ENCODE peak calls at places on chromosomes 5 and 9, in four cellular contexts. S is HEK293T, O is GM12878, H is NT2/D1. Q is an unnamed sample.

GRCh38 chr9:6184749-6185645 is 30.6 kb upstream of the IL33 start:
- DNase-seq in H (no peak), S (no peak), O (peak; percentile 61), Q (no peak)

GRCh38 chr9:129902735-129903134 is 67.5 kb downstream of the USP20 start:
- DNase-seq in H (no peak), O (no peak), S (no peak), Q (no peak)

GRCh38 chr9:5042661-5043178 is 57.6 kb downstream of the JAK2 start:
- DNase-seq in H (no peak), S (no peak), O (no peak), Q (no peak)

GRCh38 chr9:3777137-3777536 is 251.3 kb upstream of the RFX3 start:
- DNase-seq in O (no peak), H (no peak), S (no peak), Q (no peak)

GRCh38 chr9:124869466-124869985 is 7.6 kb downstream of the ARPC5L start:
- DNase-seq in O (no peak), H (no peak), S (peak; percentile 35), Q (no peak)

GRCh38 chr9:108156270-108156998 is 666.9 kb upstream of the KLF4 start:
- DNase-seq in H (no peak), S (no peak), O (no peak), Q (no peak)

GRCh38 chr5:113804264-113804663 is 290.8 kb downstream of the YTHDC2 start:
- DNase-seq in H (no peak), S (no peak), O (no peak), Q (no peak)

GRCh38 chr9:34651286-34651685 is 699 bp upstream of the IL11RA start:
- DNase-seq in S (no peak), O (no peak), H (no peak), Q (no peak)

GRCh38 chr5:39191216-39191615 is 28.1 kb downstream of the FYB1 start:
- DNase-seq in S (no peak), H (no peak), O (no peak), Q (no peak)

GRCh38 chr9:88791105-88791805 is 200.0 kb upstream of the S1PR3 start:
- DNase-seq in S (no peak), O (no peak), H (no peak), Q (no peak)

GRCh38 chr5:11547140-11547539 is 357.1 kb downstream of the CTNND2 start:
- DNase-seq in S (no peak), H (no peak), O (no peak), Q (no peak)

GRCh38 chr5:88109806-88110205 is 158.8 kb downstream of the TMEM161B start:
- DNase-seq in H (no peak), S (no peak), O (no peak), Q (no peak)

GRCh38 chr9:105879181-105879580 is 184.8 kb downstream of the TMEM38B start:
- DNase-seq in O (no peak), S (no peak), H (no peak), Q (no peak)

GRCh38 chr5:33611882-33612281 is 171.1 kb downstream of the TARS1 start:
- DNase-seq in O (no peak), H (no peak), S (no peak), Q (no peak)

GRCh38 chr5:8399471-8399870 is 530.5 kb downstream of the MTRR start:
- DNase-seq in S (no peak), H (no peak), O (no peak), Q (no peak)

GRCh38 chr5:43981556-43981955 is 378.6 kb downstream of the NNT start:
- DNase-seq in O (no peak), H (no peak), S (no peak), Q (no peak)

GRCh38 chr9:108039491-108039890 is 549.9 kb upstream of the KLF4 start:
- DNase-seq in H (no peak), S (no peak), O (no peak), Q (no peak)

GRCh38 chr9:122941560-122942234 is 877 bp downstream of the RABGAP1 start:
- DNase-seq in H (no peak), O (no peak), S (no peak), Q (no peak)

GRCh38 chr5:107668933-107669542 is 1.7 kb downstream of the EFNA5 start:
- DNase-seq in S (no peak), H (peak; percentile 9), O (no peak), Q (no peak)

GRCh38 chr5:13921573-13921972 is 22.9 kb downstream of the DNAH5 start:
- DNase-seq in H (no peak), O (no peak), S (no peak), Q (no peak)

GRCh38 chr9:112819635-112820496 is 69.3 kb downstream of the SNX30 start:
- DNase-seq in O (peak; percentile 26), S (peak; percentile 65), H (peak; percentile 52), Q (no peak)

GRCh38 chr9:133087429-133088145 is 25.8 kb downstream of the CEL start:
- DNase-seq in S (no peak), H (no peak), O (no peak), Q (no peak)
- TF ChIP-seq SUZ12 in S (no peak), H (no peak), O (no peak), Q (no peak)

DNA sequence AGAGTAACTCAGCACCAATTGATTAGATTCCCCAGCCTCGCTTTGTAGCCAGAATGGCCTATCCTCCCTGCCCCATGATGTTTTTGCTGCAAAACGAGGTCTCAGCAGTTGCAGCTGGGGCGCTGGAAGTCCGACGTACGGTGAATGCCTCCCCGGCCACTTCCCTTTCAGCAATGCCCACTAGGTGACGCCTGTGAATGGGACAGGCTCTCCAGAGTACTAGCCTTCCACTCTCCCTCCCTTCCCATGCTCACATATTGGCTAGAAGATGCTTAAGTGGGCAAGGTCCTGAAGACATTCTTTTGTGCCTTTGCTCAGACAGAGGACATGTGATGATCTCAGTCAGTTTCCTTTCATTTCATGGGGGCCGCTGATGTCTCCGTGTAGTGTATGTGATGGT is 50.8 kb downstream of the DMRT2 start:
- DNase-seq in S (peak; percentile 34), H (peak; percentile 57), O (no peak), Q (peak; percentile 74)
- TF ChIP-seq SUZ12 in S (no peak), H (no peak), O (no peak), Q (no peak)

GRCh38 chr5:100623719-100624118 is 88.5 kb downstream of the FAM174A start:
- DNase-seq in O (no peak), S (no peak), H (no peak), Q (no peak)
- TF ChIP-seq SUZ12 in O (no peak), S (no peak), H (no peak), Q (no peak)

DNA sequence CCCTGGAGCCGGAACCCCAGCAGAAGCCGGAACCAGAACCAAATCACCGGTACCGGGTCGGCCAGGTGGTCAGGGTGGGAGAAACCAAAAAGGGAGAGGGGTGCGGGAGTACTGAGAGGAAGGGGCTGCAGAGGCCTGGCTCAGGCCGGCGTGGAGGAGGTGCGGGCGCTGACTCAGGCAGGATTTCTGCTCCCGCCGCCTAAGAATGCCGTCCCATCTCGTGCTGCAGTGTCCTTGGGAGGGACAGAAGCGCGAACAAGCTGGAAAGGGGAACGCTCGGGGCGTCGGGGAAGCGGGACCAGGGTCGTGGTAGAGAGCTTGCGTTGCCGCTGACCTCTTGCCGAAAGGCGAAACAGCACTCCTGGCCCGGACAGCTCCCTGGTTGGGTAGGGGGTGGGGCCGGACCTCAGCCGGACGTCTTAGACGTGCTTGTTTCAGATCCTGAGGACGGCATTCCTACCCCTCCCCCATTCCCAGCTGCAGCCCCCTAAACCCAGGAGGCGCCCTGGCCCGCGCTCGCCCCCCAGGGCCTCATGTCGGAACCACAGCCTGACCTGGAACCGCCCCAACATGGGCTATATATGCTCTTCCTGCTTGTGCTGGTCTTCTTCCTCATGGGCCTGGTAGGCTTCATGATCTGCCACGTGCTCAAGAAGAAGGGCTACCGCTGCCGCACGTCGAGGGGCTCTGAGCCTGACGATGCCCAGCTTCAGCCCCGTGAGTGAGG is 1.1 kb downstream of the RELL2 start:
- DNase-seq in S (peak; percentile 31), O (no peak), H (peak; percentile 82), Q (peak; percentile 91)
- TF ChIP-seq SUZ12 in S (no peak), O (no peak), H (no peak), Q (no peak)

DNA sequence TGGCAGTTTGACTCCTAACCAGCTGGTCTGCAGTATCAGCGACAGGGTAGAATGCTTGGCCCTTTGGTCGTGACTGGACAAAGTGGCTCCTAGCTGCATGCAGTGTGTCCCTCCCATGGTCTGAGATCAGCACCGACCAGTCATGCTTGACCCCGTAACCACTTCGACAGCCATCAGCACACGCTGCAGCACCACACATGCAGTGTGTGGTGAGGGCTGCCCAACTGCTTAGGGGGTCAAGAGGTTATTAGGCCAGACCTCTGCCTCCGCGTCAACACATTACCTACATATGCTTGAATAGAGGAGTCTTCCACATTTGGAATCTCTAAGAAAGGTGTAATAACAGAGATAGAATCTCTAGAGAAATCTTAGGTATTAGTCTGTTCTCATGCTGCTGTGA is 139.1 kb downstream of the FSTL4 start:
- DNase-seq in S (no peak), O (no peak), H (no peak), Q (no peak)
- TF ChIP-seq SUZ12 in S (no peak), O (no peak), H (no peak), Q (no peak)

DNA sequence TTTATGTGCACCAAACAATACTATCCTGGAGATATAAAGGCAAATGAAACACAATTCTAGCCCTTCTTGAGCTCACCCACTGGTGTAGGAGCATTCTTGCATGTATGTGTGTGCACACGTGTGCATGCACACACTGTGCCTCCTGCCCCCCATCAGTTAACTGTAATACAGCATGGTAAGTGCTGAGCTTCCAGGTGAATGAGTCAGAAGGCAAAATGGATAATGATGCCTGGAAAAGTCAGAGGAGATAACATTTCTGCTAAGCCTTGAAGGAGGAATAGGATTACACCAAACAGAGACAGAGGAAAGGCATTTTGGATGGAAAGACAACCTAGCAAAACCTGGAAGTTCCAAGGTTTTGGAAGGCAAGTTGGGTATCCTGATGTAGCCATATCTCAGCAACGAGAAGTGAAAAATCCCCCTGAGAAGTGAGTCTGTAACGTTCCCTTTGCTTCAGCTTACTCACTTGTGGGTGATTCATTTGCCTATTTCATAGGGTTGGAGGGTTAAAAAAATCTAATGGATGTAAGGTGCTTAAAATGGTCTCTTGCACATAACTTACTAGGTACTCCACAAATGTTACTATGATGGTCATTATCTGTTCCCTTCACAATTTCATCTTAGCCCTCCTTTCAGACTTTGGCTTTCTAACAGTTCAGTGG is 101.4 kb upstream of the STC2 start:
- DNase-seq in H (no peak), S (no peak), O (no peak), Q (no peak)
- TF ChIP-seq SUZ12 in H (no peak), S (no peak), O (no peak), Q (no peak)

GRCh38 chr5:157479612-157480510 is 19.8 kb downstream of the NIPAL4 start:
- DNase-seq in O (no peak), S (no peak), H (no peak), Q (no peak)
- TF ChIP-seq SUZ12 in O (no peak), S (no peak), H (no peak), Q (no peak)

Q was measured in H1.